ENCODE peak calls at places on chromosomes 13 and 19, in eight cellular contexts. V is osteoblast, C is bronchial epithelial cell, B is A549, I is nephron progenitor cell, H is IMR-90, A is kidney, M is thoracic aorta. Z is an unnamed sample.
A peak's percentile ranks its signal among the peaks of the same experiment; 100 is the strongest.

GRCh38 chr19:12840091-12841079 is 2.1 kb downstream of the MAST1 start:
- DNase-seq in V (peak; percentile 94), C (peak; percentile 83), B (peak; percentile 80), I (peak; percentile 98), H (peak; percentile 63), A (peak; percentile 81), M (no peak), Z (no peak)

GRCh38 chr13:24152292-24153214 is 8.0 kb upstream of the SPATA13 start:
- DNase-seq in V (no peak), C (no peak), B (no peak), I (no peak), H (no peak), A (no peak), M (no peak), Z (no peak)

GRCh38 chr13:52615817-52616216 is 26.4 kb upstream of the HNRNPA1L2 start:
- DNase-seq in V (peak; percentile 29), C (no peak), B (peak; percentile 23), I (no peak), H (no peak), A (no peak), M (no peak), Z (no peak)

GRCh38 chr13:29948246-29948645 is 97.8 kb upstream of the UBL3 start:
- DNase-seq in V (no peak), C (no peak), B (no peak), I (no peak), H (peak; percentile 87), A (no peak), M (no peak), Z (no peak)

GRCh38 chr13:37241786-37242185 is 136.3 kb upstream of the CSNK1A1L start:
- DNase-seq in V (no peak), C (no peak), B (no peak), I (no peak), H (no peak), A (no peak), M (no peak), Z (no peak)

GRCh38 chr19:37997911-37998344 is 90.9 kb downstream of the SIPA1L3 start:
- DNase-seq in V (peak; percentile 77), C (peak; percentile 91), B (peak; percentile 89), I (no peak), H (peak; percentile 97), A (no peak), M (no peak), Z (peak; percentile 66)

GRCh38 chr19:15124572-15125231 is 17.5 kb downstream of the SYDE1 start:
- DNase-seq in V (peak; percentile 90), C (no peak), B (no peak), I (peak; percentile 80), H (no peak), A (no peak), M (no peak), Z (no peak)

GRCh38 chr19:39498262-39499081 is at the start of gene DLL3:
- DNase-seq in V (peak; percentile 86), C (no peak), B (no peak), I (peak; percentile 64), H (peak; percentile 7), A (no peak), M (no peak), Z (no peak)

GRCh38 chr19:4606921-4607678 is 32.2 kb upstream of the TNFAIP8L1 start:
- DNase-seq in V (peak; percentile 73), C (no peak), B (no peak), I (peak; percentile 88), H (no peak), A (peak; percentile 84), M (no peak), Z (no peak)

GRCh38 chr13:68257111-68257842 is 1027.1 kb upstream of the PCDH9 start:
- DNase-seq in V (no peak), C (no peak), B (no peak), I (peak; percentile 24), H (no peak), A (no peak), M (no peak), Z (no peak)

GRCh38 chr13:32212420-32212819 is 102.7 kb downstream of the ZAR1L start:
- DNase-seq in V (peak; percentile 68), C (no peak), B (no peak), I (no peak), H (peak; percentile 91), A (no peak), M (no peak), Z (peak; percentile 39)

DNA sequence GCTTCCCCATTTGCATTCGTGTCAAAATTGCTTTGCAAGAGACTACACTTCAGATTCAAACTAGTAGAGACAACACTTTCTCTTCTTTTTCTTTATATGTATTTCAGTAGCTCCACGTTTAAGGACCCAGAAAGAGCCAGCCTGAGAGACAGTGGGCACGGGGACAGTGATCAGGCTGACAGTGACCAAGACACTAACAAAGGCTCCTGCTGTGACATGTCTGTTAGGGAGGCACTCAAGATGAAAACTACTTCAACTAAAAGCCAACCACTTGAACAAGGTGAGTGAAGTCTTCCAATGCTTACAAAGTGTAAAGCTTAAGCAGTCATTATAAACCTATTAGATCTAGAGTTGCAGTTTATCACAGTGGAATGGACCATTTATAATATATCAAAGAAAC is 35.0 kb downstream of the PCDH17 start:
- DNase-seq in V (peak; percentile 10), C (no peak), B (no peak), I (no peak), H (no peak), A (no peak), M (no peak), Z (no peak)
- TF ChIP-seq CTCF in V (no peak), C (no peak), B (no peak), I (no peak), H (no peak), A (no peak), M (no peak), Z (no peak)

GRCh38 chr13:59771272-59771671 is 392.5 kb downstream of the DIAPH3 start:
- DNase-seq in V (no peak), C (no peak), B (no peak), I (no peak), H (peak; percentile 59), A (no peak), M (no peak), Z (no peak)
- TF ChIP-seq CTCF in V (peak; percentile 78), C (peak; percentile 51), B (peak; percentile 52), I (peak; percentile 54), H (peak; percentile 77), A (peak; percentile 37), M (peak; percentile 22), Z (peak; percentile 74)

GRCh38 chr19:40592170-40592569 is 9.0 kb upstream of the LTBP4 start:
- DNase-seq in V (peak; percentile 94), C (peak; percentile 76), B (peak; percentile 92), I (no peak), H (peak; percentile 76), A (no peak), M (no peak), Z (no peak)

GRCh38 chr19:40597329-40597838 is 3.8 kb upstream of the LTBP4 start:
- DNase-seq in V (peak; percentile 62), C (no peak), B (no peak), I (no peak), H (no peak), A (no peak), M (no peak), Z (no peak)

GRCh38 chr19:40594251-40594650 is 6.9 kb upstream of the LTBP4 start:
- DNase-seq in V (peak; percentile 78), C (no peak), B (no peak), I (no peak), H (no peak), A (no peak), M (no peak), Z (no peak)

GRCh38 chr19:40596608-40597328 is 4.4 kb upstream of the LTBP4 start:
- DNase-seq in V (peak; percentile 98), C (no peak), B (peak; percentile 89), I (peak; percentile 75), H (peak; percentile 59), A (peak; percentile 85), M (no peak), Z (no peak)

DNA sequence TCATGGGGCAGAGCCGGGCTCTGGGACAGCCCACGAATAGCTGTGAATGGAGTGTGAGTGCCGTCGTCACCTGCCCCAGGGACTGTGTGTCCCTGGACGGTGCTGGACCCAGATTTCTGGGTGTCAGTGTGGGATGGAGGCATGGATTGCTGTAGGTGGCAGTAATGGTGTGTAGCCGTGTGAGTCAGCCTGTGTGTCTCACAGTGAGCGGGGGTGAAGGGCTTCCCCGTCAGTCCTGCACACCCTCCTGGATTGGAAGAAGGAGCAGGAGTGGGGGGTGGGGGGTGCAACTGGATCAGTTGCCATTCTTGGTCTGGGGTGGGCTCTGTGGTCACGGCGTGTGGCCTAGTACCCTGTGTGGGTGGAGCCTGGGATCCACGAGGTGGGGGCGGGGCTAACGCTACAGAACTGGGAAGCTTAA is 6.5 kb upstream of the LTBP4 start:
- DNase-seq in V (peak; percentile 97), C (peak; percentile 68), B (peak; percentile 73), I (no peak), H (peak; percentile 70), A (peak; percentile 67), M (no peak), Z (no peak)
- TF ChIP-seq CTCF in V (peak; percentile 28), C (peak; percentile 40), B (peak; percentile 27), I (no peak), H (peak; percentile 28), A (no peak), M (no peak), Z (no peak)

GRCh38 chr13:97573011-97573410 is 139.0 kb downstream of the RAP2A start:
- DNase-seq in V (no peak), C (no peak), B (no peak), I (no peak), H (peak; percentile 24), A (no peak), M (no peak), Z (no peak)

GRCh38 chr13:97577026-97577425 is 143.1 kb downstream of the RAP2A start:
- DNase-seq in V (no peak), C (no peak), B (no peak), I (no peak), H (no peak), A (no peak), M (no peak), Z (no peak)

GRCh38 chr13:97574926-97575325 is 141.0 kb downstream of the RAP2A start:
- DNase-seq in V (no peak), C (peak; percentile 27), B (peak; percentile 32), I (no peak), H (peak; percentile 52), A (no peak), M (no peak), Z (no peak)
- TF ChIP-seq CTCF in V (peak; percentile 53), C (peak; percentile 73), B (no peak), I (peak; percentile 30), H (peak; percentile 55), A (peak; percentile 39), M (no peak), Z (peak; percentile 44)

DNA sequence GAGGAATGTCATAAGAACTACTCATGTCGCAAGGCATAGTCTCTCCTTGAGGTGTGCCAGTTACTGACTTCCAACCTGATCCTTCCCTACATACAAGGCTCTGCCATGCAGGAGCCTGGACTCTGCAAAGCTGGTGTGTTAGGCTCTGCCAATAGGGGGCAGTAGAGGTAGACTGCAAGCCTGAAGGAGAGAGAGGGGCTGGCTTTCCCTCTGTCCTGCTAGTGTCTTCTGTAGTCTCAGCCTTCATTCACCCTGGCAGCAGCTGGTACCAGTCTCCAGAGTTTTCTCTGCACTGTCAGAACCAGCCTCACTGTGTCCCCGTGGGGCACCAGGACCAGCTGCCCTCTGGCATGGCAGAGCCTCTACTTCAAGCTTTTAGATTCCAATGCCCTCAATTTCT is 14.5 kb downstream of the SHISA2 start:
- DNase-seq in V (no peak), C (peak; percentile 23), B (peak; percentile 19), I (no peak), H (no peak), A (no peak), M (no peak), Z (no peak)
- TF ChIP-seq CTCF in V (peak; percentile 42), C (peak; percentile 59), B (peak; percentile 11), I (peak; percentile 60), H (peak; percentile 6), A (peak; percentile 25), M (no peak), Z (peak; percentile 32)

GRCh38 chr13:33459702-33460101 is 174.1 kb upstream of the STARD13 start:
- DNase-seq in V (no peak), C (no peak), B (no peak), I (no peak), H (no peak), A (no peak), M (no peak), Z (no peak)
- TF ChIP-seq CTCF in V (no peak), C (no peak), B (no peak), I (no peak), H (no peak), A (no peak), M (no peak), Z (no peak)